ENCODE peak calls at places on chromosomes 4 and X, in six cellular contexts. S, W, G, B, Z and U are unnamed samples.

GRCh38 chrX:15451913-15452312 is 41.2 kb downstream of the PIR start:
- DNase-seq in G (peak; percentile 40), B (no peak), W (peak; percentile 22), S (no peak), Z (no peak), U (peak; percentile 37)

GRCh38 chr4:27129871-27130277 is 269.2 kb downstream of the STIM2 start:
- DNase-seq in B (no peak), G (peak; percentile 21), W (no peak), S (no peak), Z (no peak), U (peak; percentile 2)

GRCh38 chrX:77014655-77015377 is 432.4 kb upstream of the FGF16 start:
- DNase-seq in G (no peak), B (no peak), S (peak; percentile 40), Z (no peak), W (no peak), U (peak; percentile 8)

GRCh38 chr4:65416875-65417274 is 253.4 kb downstream of the EPHA5 start:
- DNase-seq in S (no peak), B (no peak), Z (peak; percentile 0), G (no peak), W (peak; percentile 7), U (peak; percentile 13)

GRCh38 chr4:102988429-102989020 is 31.0 kb downstream of the SLC9B1 start:
- DNase-seq in S (no peak), B (no peak), Z (no peak), W (no peak), G (no peak), U (no peak)

GRCh38 chrX:69070949-69071650 is 94.2 kb downstream of the PJA1 start:
- DNase-seq in B (no peak), Z (no peak), G (peak; percentile 44), S (no peak), W (no peak), U (no peak)

GRCh38 chr4:109945056-109945455 is 32.4 kb downstream of the EGF start:
- DNase-seq in Z (no peak), G (no peak), B (no peak), S (no peak), W (no peak), U (no peak)

GRCh38 chr4:38383646-38384121 is 280.3 kb upstream of the KLF3 start:
- DNase-seq in W (no peak), G (no peak), B (no peak), Z (no peak), S (no peak), U (no peak)

GRCh38 chrX:71366674-71367256 is 608 bp downstream of the TAF1 start:
- DNase-seq in B (no peak), W (peak; percentile 25), Z (peak; percentile 18), S (no peak), G (peak; percentile 19), U (peak; percentile 30)

GRCh38 chrX:127313638-127314037 is 494.1 kb downstream of the PRR32 start:
- DNase-seq in B (no peak), Z (no peak), S (no peak), W (no peak), G (no peak), U (no peak)

GRCh38 chr4:23789765-23790164 is 100.1 kb downstream of the PPARGC1A start:
- DNase-seq in G (peak; percentile 23), Z (peak; percentile 57), B (no peak), W (peak; percentile 72), S (no peak), U (peak; percentile 54)

GRCh38 chrX:129653181-129653984 is 1.4 kb downstream of the APLN start:
- DNase-seq in W (no peak), G (no peak), S (no peak), Z (no peak), B (no peak), U (no peak)

GRCh38 chr4:20408596-20408995 is 156.9 kb downstream of the SLIT2 start:
- DNase-seq in B (no peak), W (peak; percentile 32), G (no peak), Z (no peak), S (no peak), U (peak; percentile 31)

GRCh38 chrX:115957862-115958490 is 212.6 kb upstream of the AGTR2 start:
- DNase-seq in S (no peak), W (no peak), B (no peak), Z (no peak), G (no peak), U (no peak)

GRCh38 chrX:139559383-139560042 is 29.0 kb downstream of the F9 start:
- DNase-seq in B (peak; percentile 30), Z (peak; percentile 11), G (no peak), S (peak; percentile 48), W (peak; percentile 55), U (peak; percentile 35)
- TF ChIP-seq CTCF in B (peak; percentile 58), Z (no peak), G (peak; percentile 58), S (peak; percentile 83), W (peak; percentile 45), U (peak; percentile 29)

DNA sequence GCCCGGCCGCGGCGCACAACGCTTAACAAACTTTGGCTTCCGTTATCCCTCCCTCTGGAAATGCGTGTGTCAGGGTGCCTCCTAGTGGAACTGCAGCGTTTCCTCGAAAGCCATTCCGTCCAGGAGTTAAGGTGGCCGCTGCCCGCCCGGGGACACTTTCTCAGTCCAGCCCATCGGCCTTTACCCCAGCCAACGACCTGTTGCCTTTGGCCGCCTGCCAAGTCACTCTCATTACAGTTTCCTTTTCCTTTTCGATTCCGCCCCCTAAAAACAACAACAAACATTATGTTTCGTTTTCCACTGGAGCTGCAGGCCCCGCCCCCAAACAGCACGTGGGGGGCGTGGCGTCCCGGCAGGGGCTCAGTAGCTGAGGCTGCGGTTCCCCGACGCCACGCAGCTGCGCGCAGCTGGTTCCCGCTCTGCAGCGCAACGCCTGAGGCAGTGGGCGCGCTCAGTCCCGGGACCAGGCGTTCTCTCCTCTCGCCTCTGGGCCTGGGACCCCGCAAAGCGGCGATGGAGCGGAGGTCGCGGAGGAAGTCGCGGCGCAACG is at the start of gene HERC5:
- DNase-seq in G (peak; percentile 91), W (peak; percentile 92), B (peak; percentile 87), S (peak; percentile 66), Z (peak; percentile 88), U (peak; percentile 89)
- TF ChIP-seq CTCF in G (peak; percentile 62), W (peak; percentile 59), B (peak; percentile 63), S (peak; percentile 71), Z (peak; percentile 35), U (peak; percentile 74)

GRCh38 chr4:140607852-140608251 is 39.1 kb upstream of the UCP1 start:
- DNase-seq in G (no peak), W (no peak), S (no peak), B (no peak), Z (no peak), U (peak; percentile 2)

GRCh38 chr4:140604544-140604943 is 35.8 kb upstream of the UCP1 start:
- DNase-seq in G (no peak), S (no peak), B (no peak), W (no peak), Z (no peak), U (no peak)

GRCh38 chr4:140611854-140612253 is 43.1 kb upstream of the UCP1 start:
- DNase-seq in S (no peak), W (no peak), B (no peak), Z (no peak), G (no peak), U (peak; percentile 4)

GRCh38 chr4:140612356-140612755 is 43.6 kb upstream of the UCP1 start:
- DNase-seq in Z (no peak), B (no peak), W (no peak), G (no peak), S (no peak), U (no peak)

DNA sequence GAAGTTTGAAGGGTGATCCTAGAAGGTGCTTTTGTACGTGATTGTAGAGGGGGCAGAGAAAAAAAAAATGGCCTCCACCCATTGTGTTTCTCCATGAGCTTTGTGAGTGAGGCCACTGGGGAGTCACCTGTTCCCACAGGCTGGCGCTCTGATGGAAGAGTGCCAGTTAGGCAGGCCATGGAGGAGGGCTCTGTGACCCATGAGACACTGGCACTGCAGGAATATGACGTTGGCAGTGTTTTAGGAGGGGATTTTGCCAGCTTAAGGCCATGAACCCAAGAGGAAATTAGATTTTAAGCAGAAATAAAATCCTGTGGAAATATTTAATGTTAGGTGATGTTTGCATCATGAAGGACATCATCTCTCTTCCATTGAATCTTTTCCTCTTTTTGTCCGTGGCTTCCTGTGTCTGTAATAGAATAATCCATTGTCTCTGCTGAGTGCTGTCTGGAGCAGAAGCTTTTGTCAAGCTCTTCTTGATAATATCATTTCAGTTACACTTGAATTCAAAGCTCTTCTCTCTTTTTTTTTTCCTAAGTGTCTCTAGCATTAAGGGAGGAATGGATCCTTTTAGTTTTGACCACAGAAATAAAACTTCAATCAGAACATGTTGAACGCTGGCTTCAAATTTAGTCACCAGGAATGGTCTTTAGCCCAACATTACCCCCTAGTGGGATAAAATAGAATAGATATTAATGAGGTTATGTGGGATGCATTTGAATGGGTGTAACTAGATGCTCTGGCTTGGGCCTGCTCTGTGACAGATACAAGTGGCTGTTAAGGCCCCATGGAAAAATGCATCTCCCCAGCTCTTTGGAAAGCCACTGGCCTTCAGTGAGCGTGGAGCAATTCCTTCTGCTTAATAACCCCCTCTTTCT is 41.0 kb upstream of the UCP1 start:
- DNase-seq in Z (peak; percentile 1), B (peak; percentile 19), G (no peak), S (no peak), W (peak; percentile 66), U (peak; percentile 67)
- TF ChIP-seq CTCF in Z (no peak), B (peak; percentile 68), G (peak; percentile 50), S (peak; percentile 71), W (peak; percentile 51), U (peak; percentile 57)

DNA sequence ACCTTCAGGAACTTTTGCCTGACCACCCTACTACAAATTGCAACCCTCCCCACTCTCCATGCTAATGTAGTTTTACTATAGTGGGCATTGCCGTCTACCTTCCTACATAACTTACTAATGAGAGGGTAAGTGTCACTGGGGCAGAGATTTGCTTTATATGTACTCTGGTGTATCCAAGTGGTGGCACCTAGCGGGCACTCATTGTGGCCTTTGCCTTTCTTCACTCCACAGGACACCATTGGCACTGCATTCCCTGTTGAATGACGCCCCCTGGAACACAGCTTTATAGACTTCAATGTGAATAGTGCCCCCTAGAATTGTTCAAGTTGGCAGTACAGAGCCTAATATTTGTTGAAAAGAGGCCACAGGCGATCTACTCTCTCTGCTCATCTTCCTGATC is 215.8 kb downstream of the MID1IP1 start:
- DNase-seq in W (no peak), G (no peak), B (no peak), Z (peak; percentile 55), S (no peak), U (no peak)
- TF ChIP-seq CTCF in W (no peak), G (no peak), B (peak; percentile 3), Z (peak; percentile 40), S (no peak), U (no peak)

DNA sequence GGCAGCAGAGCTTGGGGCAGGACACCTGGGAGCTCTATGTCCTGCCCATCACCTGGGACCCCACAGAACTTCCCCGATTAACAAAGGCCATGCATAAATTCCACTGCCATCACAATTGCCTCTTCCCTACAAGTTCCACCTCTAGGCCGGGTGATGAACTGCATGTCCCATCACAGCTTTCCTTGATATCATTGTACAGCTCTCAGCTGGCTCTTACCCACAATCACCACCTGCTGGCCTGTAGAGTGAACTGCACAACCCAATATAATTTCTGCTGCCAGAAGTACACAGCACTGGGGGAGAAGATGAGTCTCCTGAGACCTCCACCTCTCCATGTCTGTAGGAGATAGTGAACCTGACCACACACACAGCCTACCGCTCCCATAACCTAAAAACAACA is 285.0 kb upstream of the AADAT start:
- DNase-seq in G (no peak), Z (peak; percentile 41), W (peak; percentile 1), S (no peak), B (no peak), U (peak; percentile 67)
- TF ChIP-seq CTCF in G (peak; percentile 9), Z (peak; percentile 43), W (peak; percentile 12), S (peak; percentile 61), B (peak; percentile 57), U (peak; percentile 75)

GRCh38 chr4:82901129-82901718 is 689 bp downstream of the THAP9 start:
- DNase-seq in Z (no peak), G (no peak), S (no peak), W (no peak), B (no peak), U (no peak)
- TF ChIP-seq CTCF in Z (no peak), G (no peak), S (no peak), W (no peak), B (no peak), U (no peak)